ENCODE peak calls at places on chromosomes 4 and X, in nine cellular contexts. One of them, this sample, is unnamed.

GRCh38 chrX:124217289-124218251 is 114.9 kb upstream of the TEX13D start:
- DNase-seq in heart left ventricle: peak; percentile 14
- DNase-seq in WERI-Rb-1: no peak
- DNase-seq in IMR-90: no peak
- DNase-seq in astrocyte: peak; percentile 61
- DNase-seq in lung: no peak
- DNase-seq in endodermal cell: peak; percentile 63
- DNase-seq in left lung: peak; percentile 36
- DNase-seq in tibial artery: no peak
- DNase-seq in this sample: no peak

GRCh38 chr4:6965329-6965728 is 55.7 kb downstream of the TBC1D14 start:
- DNase-seq in heart left ventricle: no peak
- DNase-seq in WERI-Rb-1: no peak
- DNase-seq in IMR-90: no peak
- DNase-seq in astrocyte: no peak
- DNase-seq in lung: no peak
- DNase-seq in endodermal cell: no peak
- DNase-seq in left lung: no peak
- DNase-seq in tibial artery: no peak
- DNase-seq in this sample: no peak

GRCh38 chr4:100486496-100486895 is 31.3 kb downstream of the EMCN start:
- DNase-seq in heart left ventricle: no peak
- DNase-seq in WERI-Rb-1: no peak
- DNase-seq in IMR-90: no peak
- DNase-seq in astrocyte: no peak
- DNase-seq in lung: no peak
- DNase-seq in endodermal cell: no peak
- DNase-seq in left lung: no peak
- DNase-seq in tibial artery: no peak
- DNase-seq in this sample: no peak

GRCh38 chrX:18733273-18733672 is 25.8 kb downstream of the PPEF1 start:
- DNase-seq in heart left ventricle: no peak
- DNase-seq in WERI-Rb-1: no peak
- DNase-seq in IMR-90: no peak
- DNase-seq in astrocyte: no peak
- DNase-seq in lung: no peak
- DNase-seq in endodermal cell: no peak
- DNase-seq in left lung: no peak
- DNase-seq in tibial artery: no peak
- DNase-seq in this sample: no peak

GRCh38 chr4:149959391-149959790 is 118.9 kb upstream of the DCLK2 start:
- DNase-seq in heart left ventricle: no peak
- DNase-seq in WERI-Rb-1: no peak
- DNase-seq in IMR-90: peak; percentile 19
- DNase-seq in astrocyte: no peak
- DNase-seq in lung: no peak
- DNase-seq in endodermal cell: no peak
- DNase-seq in left lung: no peak
- DNase-seq in tibial artery: no peak
- DNase-seq in this sample: no peak

GRCh38 chr4:171812377-171813194 is 618 bp upstream of the GALNTL6 start:
- DNase-seq in heart left ventricle: no peak
- DNase-seq in WERI-Rb-1: peak; percentile 70
- DNase-seq in IMR-90: no peak
- DNase-seq in astrocyte: no peak
- DNase-seq in lung: no peak
- DNase-seq in endodermal cell: peak; percentile 78
- DNase-seq in left lung: no peak
- DNase-seq in tibial artery: no peak
- DNase-seq in this sample: no peak

GRCh38 chr4:61374612-61374920 is 174.4 kb downstream of the ADGRL3 start:
- DNase-seq in heart left ventricle: no peak
- DNase-seq in WERI-Rb-1: no peak
- DNase-seq in IMR-90: peak; percentile 0
- DNase-seq in astrocyte: peak; percentile 72
- DNase-seq in lung: no peak
- DNase-seq in endodermal cell: no peak
- DNase-seq in left lung: no peak
- DNase-seq in tibial artery: no peak
- DNase-seq in this sample: no peak

GRCh38 chr4:155007660-155008176 is 200.7 kb upstream of the NPY2R start:
- DNase-seq in heart left ventricle: no peak
- DNase-seq in WERI-Rb-1: no peak
- DNase-seq in IMR-90: no peak
- DNase-seq in astrocyte: no peak
- DNase-seq in lung: no peak
- DNase-seq in endodermal cell: no peak
- DNase-seq in left lung: no peak
- DNase-seq in tibial artery: no peak
- DNase-seq in this sample: no peak

GRCh38 chrX:37685452-37686347 is at the start of gene XK:
- DNase-seq in heart left ventricle: peak; percentile 18
- DNase-seq in WERI-Rb-1: no peak
- DNase-seq in IMR-90: no peak
- DNase-seq in astrocyte: peak; percentile 6
- DNase-seq in lung: peak; percentile 44
- DNase-seq in endodermal cell: peak; percentile 87
- DNase-seq in left lung: peak; percentile 55
- DNase-seq in tibial artery: peak; percentile 76
- DNase-seq in this sample: peak; percentile 77

GRCh38 chr4:103634236-103634635 is 85.5 kb downstream of the TACR3 start:
- DNase-seq in heart left ventricle: no peak
- DNase-seq in WERI-Rb-1: no peak
- DNase-seq in IMR-90: no peak
- DNase-seq in astrocyte: no peak
- DNase-seq in lung: no peak
- DNase-seq in endodermal cell: no peak
- DNase-seq in left lung: no peak
- DNase-seq in tibial artery: no peak
- DNase-seq in this sample: no peak

GRCh38 chr4:17580969-17581368 is 4.0 kb downstream of the LAP3 start:
- DNase-seq in heart left ventricle: no peak
- DNase-seq in WERI-Rb-1: no peak
- DNase-seq in IMR-90: peak; percentile 76
- DNase-seq in astrocyte: peak; percentile 86
- DNase-seq in lung: no peak
- DNase-seq in endodermal cell: no peak
- DNase-seq in left lung: no peak
- DNase-seq in tibial artery: no peak
- DNase-seq in this sample: no peak

GRCh38 chr4:163048447-163048846 is 118.2 kb downstream of the NAF1 start:
- DNase-seq in heart left ventricle: no peak
- DNase-seq in WERI-Rb-1: peak; percentile 65
- DNase-seq in IMR-90: peak; percentile 19
- DNase-seq in astrocyte: peak; percentile 9
- DNase-seq in lung: no peak
- DNase-seq in endodermal cell: peak; percentile 66
- DNase-seq in left lung: no peak
- DNase-seq in tibial artery: no peak
- DNase-seq in this sample: no peak

GRCh38 chr4:168541608-168541953 is 44.7 kb downstream of the PALLD start:
- DNase-seq in heart left ventricle: no peak
- DNase-seq in WERI-Rb-1: no peak
- DNase-seq in IMR-90: peak; percentile 70
- DNase-seq in astrocyte: peak; percentile 65
- DNase-seq in lung: no peak
- DNase-seq in endodermal cell: no peak
- DNase-seq in left lung: no peak
- DNase-seq in tibial artery: no peak
- DNase-seq in this sample: no peak

GRCh38 chr4:6018331-6018730 is at the start of gene C4orf50:
- DNase-seq in heart left ventricle: no peak
- DNase-seq in WERI-Rb-1: no peak
- DNase-seq in IMR-90: no peak
- DNase-seq in astrocyte: no peak
- DNase-seq in lung: no peak
- DNase-seq in endodermal cell: no peak
- DNase-seq in left lung: no peak
- DNase-seq in tibial artery: no peak
- DNase-seq in this sample: no peak

GRCh38 chrX:4579480-4579879 is 866.0 kb upstream of the PRKX start:
- DNase-seq in heart left ventricle: no peak
- DNase-seq in WERI-Rb-1: no peak
- DNase-seq in IMR-90: no peak
- DNase-seq in astrocyte: no peak
- DNase-seq in lung: no peak
- DNase-seq in endodermal cell: no peak
- DNase-seq in left lung: no peak
- DNase-seq in tibial artery: no peak
- DNase-seq in this sample: no peak

GRCh38 chr4:185470503-185471195 is 884 bp downstream of the CCDC110 start:
- DNase-seq in heart left ventricle: peak; percentile 48
- DNase-seq in WERI-Rb-1: peak; percentile 35
- DNase-seq in IMR-90: peak; percentile 12
- DNase-seq in astrocyte: no peak
- DNase-seq in lung: peak; percentile 64
- DNase-seq in endodermal cell: no peak
- DNase-seq in left lung: peak; percentile 67
- DNase-seq in tibial artery: peak; percentile 82
- DNase-seq in this sample: peak; percentile 89

GRCh38 chr4:150142831-150143230 is 64.6 kb downstream of the DCLK2 start:
- DNase-seq in heart left ventricle: no peak
- DNase-seq in WERI-Rb-1: no peak
- DNase-seq in IMR-90: no peak
- DNase-seq in astrocyte: no peak
- DNase-seq in lung: no peak
- DNase-seq in endodermal cell: no peak
- DNase-seq in left lung: no peak
- DNase-seq in tibial artery: no peak
- DNase-seq in this sample: no peak

GRCh38 chr4:102598102-102598758 is 97.1 kb downstream of the NFKB1 start:
- DNase-seq in heart left ventricle: no peak
- DNase-seq in WERI-Rb-1: no peak
- DNase-seq in IMR-90: peak; percentile 45
- DNase-seq in astrocyte: peak; percentile 64
- DNase-seq in lung: no peak
- DNase-seq in endodermal cell: no peak
- DNase-seq in left lung: no peak
- DNase-seq in tibial artery: no peak
- DNase-seq in this sample: no peak

DNA sequence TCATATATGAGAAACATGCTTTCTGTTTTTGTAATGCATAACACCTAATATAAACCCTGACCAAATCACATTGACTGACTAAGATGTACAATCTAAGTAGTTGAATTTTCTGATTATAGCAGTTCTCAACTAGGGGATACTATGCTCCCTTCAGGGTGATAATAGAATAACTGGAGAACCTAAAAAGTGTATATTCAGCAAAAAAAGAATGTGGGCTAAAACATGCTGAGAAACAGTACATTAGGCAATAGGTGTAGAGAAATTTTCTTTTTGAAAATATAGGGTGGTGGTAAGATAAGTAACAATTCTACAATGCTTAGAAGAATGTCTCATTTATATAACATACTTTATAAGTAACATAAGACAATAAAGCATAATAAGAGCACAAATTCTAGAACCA is 239.6 kb downstream of the SPOCK3 start:
- DNase-seq in heart left ventricle: no peak
- DNase-seq in WERI-Rb-1: no peak
- DNase-seq in IMR-90: no peak
- DNase-seq in astrocyte: no peak
- DNase-seq in lung: no peak
- DNase-seq in endodermal cell: no peak
- DNase-seq in left lung: no peak
- DNase-seq in tibial artery: no peak
- DNase-seq in this sample: no peak
- H3K4me3 ChIP-seq in heart left ventricle: no peak overlapping the region
- H3K4me3 ChIP-seq in WERI-Rb-1: no peak overlapping the region
- H3K4me3 ChIP-seq in IMR-90: no peak overlapping the region
- H3K4me3 ChIP-seq in astrocyte: no peak overlapping the region
- H3K4me3 ChIP-seq in lung: no peak overlapping the region
- H3K4me3 ChIP-seq in endodermal cell: no peak overlapping the region
- H3K4me3 ChIP-seq in left lung: no peak overlapping the region
- H3K4me3 ChIP-seq in tibial artery: no peak overlapping the region
- H3K4me3 ChIP-seq in this sample: no peak overlapping the region

GRCh38 chr4:174405923-174406322 is 116.4 kb downstream of the HPGD start:
- DNase-seq in heart left ventricle: no peak
- DNase-seq in WERI-Rb-1: no peak
- DNase-seq in IMR-90: no peak
- DNase-seq in astrocyte: no peak
- DNase-seq in lung: no peak
- DNase-seq in endodermal cell: no peak
- DNase-seq in left lung: no peak
- DNase-seq in tibial artery: no peak
- DNase-seq in this sample: no peak
- H3K27ac ChIP-seq in heart left ventricle: no peak overlapping the region
- H3K27ac ChIP-seq in WERI-Rb-1: no peak overlapping the region
- H3K27ac ChIP-seq in IMR-90: no peak overlapping the region
- H3K27ac ChIP-seq in astrocyte: no peak overlapping the region
- H3K27ac ChIP-seq in lung: no peak overlapping the region
- H3K27ac ChIP-seq in endodermal cell: no peak overlapping the region
- H3K27ac ChIP-seq in left lung: no peak overlapping the region
- H3K27ac ChIP-seq in tibial artery: no peak overlapping the region
- H3K27ac ChIP-seq in this sample: no peak overlapping the region

GRCh38 chrX:28585767-28586166 is 1.5 kb upstream of the IL1RAPL1 start:
- DNase-seq in heart left ventricle: no peak
- DNase-seq in WERI-Rb-1: no peak
- DNase-seq in IMR-90: no peak
- DNase-seq in astrocyte: no peak
- DNase-seq in lung: no peak
- DNase-seq in endodermal cell: peak; percentile 50
- DNase-seq in left lung: no peak
- DNase-seq in tibial artery: no peak
- DNase-seq in this sample: no peak

GRCh38 chrX:28589048-28589447 is 1.8 kb downstream of the IL1RAPL1 start:
- DNase-seq in heart left ventricle: no peak
- DNase-seq in WERI-Rb-1: no peak
- DNase-seq in IMR-90: no peak
- DNase-seq in astrocyte: peak; percentile 5
- DNase-seq in lung: no peak
- DNase-seq in endodermal cell: no peak
- DNase-seq in left lung: no peak
- DNase-seq in tibial artery: no peak
- DNase-seq in this sample: no peak

GRCh38 chrX:28586891-28587635 is at the start of gene IL1RAPL1:
- DNase-seq in heart left ventricle: no peak
- DNase-seq in WERI-Rb-1: peak; percentile 8
- DNase-seq in IMR-90: peak; percentile 81
- DNase-seq in astrocyte: peak; percentile 78
- DNase-seq in lung: no peak
- DNase-seq in endodermal cell: peak; percentile 60
- DNase-seq in left lung: no peak
- DNase-seq in tibial artery: no peak
- DNase-seq in this sample: no peak

GRCh38 chrX:28584025-28584424 is 3.2 kb upstream of the IL1RAPL1 start:
- DNase-seq in heart left ventricle: no peak
- DNase-seq in WERI-Rb-1: no peak
- DNase-seq in IMR-90: no peak
- DNase-seq in astrocyte: no peak
- DNase-seq in lung: no peak
- DNase-seq in endodermal cell: no peak
- DNase-seq in left lung: no peak
- DNase-seq in tibial artery: no peak
- DNase-seq in this sample: no peak

GRCh38 chrX:28586291-28586690 is 955 bp upstream of the IL1RAPL1 start:
- DNase-seq in heart left ventricle: peak; percentile 22
- DNase-seq in WERI-Rb-1: no peak
- DNase-seq in IMR-90: peak; percentile 45
- DNase-seq in astrocyte: peak; percentile 39
- DNase-seq in lung: no peak
- DNase-seq in endodermal cell: peak; percentile 75
- DNase-seq in left lung: no peak
- DNase-seq in tibial artery: no peak
- DNase-seq in this sample: no peak
- TF ChIP-seq CTCF in heart left ventricle: no peak
- TF ChIP-seq CTCF in WERI-Rb-1: no peak
- TF ChIP-seq CTCF in IMR-90: no peak
- TF ChIP-seq CTCF in astrocyte: no peak
- TF ChIP-seq CTCF in lung: no peak
- TF ChIP-seq CTCF in endodermal cell: no peak
- TF ChIP-seq CTCF in left lung: no peak
- TF ChIP-seq CTCF in tibial artery: no peak
- TF ChIP-seq CTCF in this sample: no peak

GRCh38 chrX:153829799-153830631 is at the start of gene PDZD4:
- DNase-seq in heart left ventricle: no peak
- DNase-seq in WERI-Rb-1: no peak
- DNase-seq in IMR-90: no peak
- DNase-seq in astrocyte: no peak
- DNase-seq in lung: no peak
- DNase-seq in endodermal cell: peak; percentile 80
- DNase-seq in left lung: no peak
- DNase-seq in tibial artery: no peak
- DNase-seq in this sample: no peak
- H3K4me3 ChIP-seq in heart left ventricle: peak within 1 kb of the TSS; percentile 47
- H3K4me3 ChIP-seq in WERI-Rb-1: peak within 1 kb of the TSS; percentile 66
- H3K4me3 ChIP-seq in IMR-90: no peak within 1 kb of the TSS
- H3K4me3 ChIP-seq in astrocyte: no peak within 1 kb of the TSS
- H3K4me3 ChIP-seq in lung: no peak within 1 kb of the TSS
- H3K4me3 ChIP-seq in endodermal cell: peak within 1 kb of the TSS; percentile 76
- H3K4me3 ChIP-seq in left lung: no peak within 1 kb of the TSS
- H3K4me3 ChIP-seq in tibial artery: peak within 1 kb of the TSS; percentile 55
- H3K4me3 ChIP-seq in this sample: peak within 1 kb of the TSS; percentile 74